ENCODE peak calls at places on chromosomes 2 and 18, in six cellular contexts. L, H, M, X, B and I are unnamed samples.
A peak's percentile ranks its signal among the peaks of the same experiment; 100 is the strongest.

GRCh38 chr2:191846787-191847620 is at the start of gene CAVIN2:
- DNase-seq in L (no peak), H (no peak), M (peak; percentile 67), X (peak; percentile 90), B (peak; percentile 93), I (no peak)

GRCh38 chr18:4444306-4444705 is 10.8 kb downstream of the DLGAP1 start:
- DNase-seq in L (no peak), H (no peak), M (no peak), X (no peak), B (no peak), I (no peak)

GRCh38 chr2:240300261-240300821 is 135.1 kb upstream of the GPC1 start:
- DNase-seq in L (no peak), H (no peak), M (no peak), X (no peak), B (no peak), I (peak; percentile 6)

GRCh38 chr18:13165636-13166423 is 52.7 kb upstream of the LDLRAD4 start:
- DNase-seq in L (no peak), H (no peak), M (no peak), X (no peak), B (no peak), I (no peak)

GRCh38 chr18:58451972-58452334 is 176.9 kb downstream of the ALPK2 start:
- DNase-seq in L (no peak), H (no peak), M (no peak), X (no peak), B (no peak), I (no peak)

GRCh38 chr18:79825913-79826312 is 28.2 kb downstream of the KCNG2 start:
- DNase-seq in L (no peak), H (no peak), M (peak; percentile 69), X (no peak), B (no peak), I (no peak)

GRCh38 chr18:77765468-77765867 is 515.8 kb downstream of the GALR1 start:
- DNase-seq in L (no peak), H (no peak), M (no peak), X (no peak), B (no peak), I (no peak)

GRCh38 chr2:235287369-235287722 is 206.5 kb upstream of the AGAP1 start:
- DNase-seq in L (no peak), H (no peak), M (no peak), X (peak; percentile 10), B (no peak), I (no peak)

GRCh38 chr2:236167297-236168109 is 683 bp downstream of the GBX2 start:
- DNase-seq in L (peak; percentile 41), H (no peak), M (no peak), X (peak; percentile 42), B (no peak), I (no peak)

GRCh38 chr2:152950125-152950524 is 231.7 kb downstream of the ARL6IP6 start:
- DNase-seq in L (no peak), H (no peak), M (no peak), X (no peak), B (no peak), I (no peak)